ENCODE peak calls at places on chromosomes 5 and 9, in eight cellular contexts. One of them, this sample, is unnamed.

GRCh38 chr9:125649315-125649714 is 57.7 kb downstream of the MAPKAP1 start:
- DNase-seq in GM12878: no peak
- DNase-seq in left lung: no peak
- DNase-seq in GM06990: no peak
- DNase-seq in dorsolateral prefrontal cortex: no peak
- DNase-seq in HL-60: peak; percentile 74
- DNase-seq in esophagus squamous epithelium: no peak
- DNase-seq in upper lobe of right lung: no peak
- DNase-seq in this sample: no peak

GRCh38 chr9:110452227-110452801 is 114.7 kb upstream of the TXNDC8 start:
- DNase-seq in left lung: no peak
- DNase-seq in dorsolateral prefrontal cortex: no peak
- DNase-seq in esophagus squamous epithelium: no peak
- DNase-seq in upper lobe of right lung: no peak
- DNase-seq in GM06990: no peak
- DNase-seq in GM12878: no peak
- DNase-seq in HL-60: no peak
- DNase-seq in this sample: no peak

GRCh38 chr9:36134761-36135505 is 1.6 kb upstream of the GLIPR2 start:
- DNase-seq in HL-60: no peak
- DNase-seq in left lung: no peak
- DNase-seq in GM12878: no peak
- DNase-seq in GM06990: no peak
- DNase-seq in upper lobe of right lung: no peak
- DNase-seq in esophagus squamous epithelium: no peak
- DNase-seq in dorsolateral prefrontal cortex: no peak
- DNase-seq in this sample: no peak

GRCh38 chr5:135456238-135457099 is 4.3 kb upstream of the TIFAB start:
- DNase-seq in HL-60: no peak
- DNase-seq in left lung: no peak
- DNase-seq in upper lobe of right lung: peak; percentile 89
- DNase-seq in dorsolateral prefrontal cortex: peak; percentile 42
- DNase-seq in esophagus squamous epithelium: no peak
- DNase-seq in GM12878: peak; percentile 68
- DNase-seq in GM06990: no peak
- DNase-seq in this sample: no peak

GRCh38 chr5:141343242-141343952 is at the start of gene PCDHGA3:
- DNase-seq in HL-60: peak; percentile 9
- DNase-seq in left lung: no peak
- DNase-seq in esophagus squamous epithelium: no peak
- DNase-seq in GM06990: no peak
- DNase-seq in dorsolateral prefrontal cortex: no peak
- DNase-seq in GM12878: no peak
- DNase-seq in upper lobe of right lung: no peak
- DNase-seq in this sample: no peak

GRCh38 chr5:40570408-40571129 is 109.1 kb upstream of the PTGER4 start:
- DNase-seq in GM12878: peak; percentile 26
- DNase-seq in HL-60: no peak
- DNase-seq in upper lobe of right lung: no peak
- DNase-seq in left lung: no peak
- DNase-seq in esophagus squamous epithelium: no peak
- DNase-seq in GM06990: peak; percentile 39
- DNase-seq in dorsolateral prefrontal cortex: no peak
- DNase-seq in this sample: no peak

GRCh38 chr5:150034677-150035076 is 34.1 kb downstream of the HMGXB3 start:
- DNase-seq in dorsolateral prefrontal cortex: no peak
- DNase-seq in GM12878: no peak
- DNase-seq in GM06990: no peak
- DNase-seq in HL-60: no peak
- DNase-seq in left lung: no peak
- DNase-seq in esophagus squamous epithelium: no peak
- DNase-seq in upper lobe of right lung: no peak
- DNase-seq in this sample: no peak

GRCh38 chr5:2415678-2416077 is 335.8 kb downstream of the IRX2 start:
- DNase-seq in dorsolateral prefrontal cortex: no peak
- DNase-seq in esophagus squamous epithelium: no peak
- DNase-seq in upper lobe of right lung: no peak
- DNase-seq in HL-60: no peak
- DNase-seq in GM06990: no peak
- DNase-seq in left lung: no peak
- DNase-seq in GM12878: no peak
- DNase-seq in this sample: no peak

GRCh38 chr9:107136296-107136695 is 146.8 kb upstream of the RAD23B start:
- DNase-seq in HL-60: no peak
- DNase-seq in left lung: no peak
- DNase-seq in dorsolateral prefrontal cortex: no peak
- DNase-seq in GM06990: no peak
- DNase-seq in upper lobe of right lung: no peak
- DNase-seq in GM12878: no peak
- DNase-seq in esophagus squamous epithelium: no peak
- DNase-seq in this sample: no peak

GRCh38 chr5:137679195-137679594 is 56.7 kb downstream of the KLHL3 start:
- DNase-seq in esophagus squamous epithelium: no peak
- DNase-seq in HL-60: no peak
- DNase-seq in upper lobe of right lung: no peak
- DNase-seq in GM12878: no peak
- DNase-seq in GM06990: no peak
- DNase-seq in left lung: no peak
- DNase-seq in dorsolateral prefrontal cortex: no peak
- DNase-seq in this sample: no peak

GRCh38 chr9:136826703-136827582 is 15.3 kb upstream of the AJM1 start:
- DNase-seq in left lung: peak; percentile 53
- DNase-seq in upper lobe of right lung: no peak
- DNase-seq in dorsolateral prefrontal cortex: no peak
- DNase-seq in esophagus squamous epithelium: no peak
- DNase-seq in HL-60: no peak
- DNase-seq in GM06990: no peak
- DNase-seq in GM12878: no peak
- DNase-seq in this sample: no peak

GRCh38 chr5:76099756-76100155 is 16.6 kb downstream of the SV2C start:
- DNase-seq in esophagus squamous epithelium: no peak
- DNase-seq in dorsolateral prefrontal cortex: no peak
- DNase-seq in left lung: no peak
- DNase-seq in GM06990: no peak
- DNase-seq in HL-60: no peak
- DNase-seq in GM12878: no peak
- DNase-seq in upper lobe of right lung: no peak
- DNase-seq in this sample: no peak

GRCh38 chr5:156888520-156888919 is 38.4 kb downstream of the PPP1R2B start:
- DNase-seq in GM12878: peak; percentile 50
- DNase-seq in upper lobe of right lung: no peak
- DNase-seq in GM06990: no peak
- DNase-seq in esophagus squamous epithelium: no peak
- DNase-seq in HL-60: no peak
- DNase-seq in left lung: no peak
- DNase-seq in dorsolateral prefrontal cortex: no peak
- DNase-seq in this sample: no peak

GRCh38 chr5:128263357-128263756 is 179.8 kb downstream of the SLC12A2 start:
- DNase-seq in GM12878: no peak
- DNase-seq in HL-60: no peak
- DNase-seq in GM06990: no peak
- DNase-seq in left lung: no peak
- DNase-seq in dorsolateral prefrontal cortex: no peak
- DNase-seq in upper lobe of right lung: no peak
- DNase-seq in esophagus squamous epithelium: no peak
- DNase-seq in this sample: no peak

GRCh38 chr9:85599540-85600140 is 142.1 kb downstream of the AGTPBP1 start:
- DNase-seq in GM12878: no peak
- DNase-seq in upper lobe of right lung: no peak
- DNase-seq in GM06990: no peak
- DNase-seq in esophagus squamous epithelium: no peak
- DNase-seq in dorsolateral prefrontal cortex: no peak
- DNase-seq in left lung: no peak
- DNase-seq in HL-60: no peak
- DNase-seq in this sample: no peak

GRCh38 chr9:121557581-121558422 is 58.2 kb upstream of the GGTA1 start:
- DNase-seq in GM12878: peak; percentile 25
- DNase-seq in upper lobe of right lung: peak; percentile 76
- DNase-seq in left lung: no peak
- DNase-seq in HL-60: peak; percentile 91
- DNase-seq in esophagus squamous epithelium: no peak
- DNase-seq in dorsolateral prefrontal cortex: no peak
- DNase-seq in GM06990: peak; percentile 34
- DNase-seq in this sample: no peak

GRCh38 chr9:74760031-74760700 is 127.6 kb downstream of the TRPM6 start:
- DNase-seq in dorsolateral prefrontal cortex: no peak
- DNase-seq in esophagus squamous epithelium: no peak
- DNase-seq in left lung: no peak
- DNase-seq in HL-60: no peak
- DNase-seq in GM06990: no peak
- DNase-seq in upper lobe of right lung: no peak
- DNase-seq in GM12878: no peak
- DNase-seq in this sample: no peak

DNA sequence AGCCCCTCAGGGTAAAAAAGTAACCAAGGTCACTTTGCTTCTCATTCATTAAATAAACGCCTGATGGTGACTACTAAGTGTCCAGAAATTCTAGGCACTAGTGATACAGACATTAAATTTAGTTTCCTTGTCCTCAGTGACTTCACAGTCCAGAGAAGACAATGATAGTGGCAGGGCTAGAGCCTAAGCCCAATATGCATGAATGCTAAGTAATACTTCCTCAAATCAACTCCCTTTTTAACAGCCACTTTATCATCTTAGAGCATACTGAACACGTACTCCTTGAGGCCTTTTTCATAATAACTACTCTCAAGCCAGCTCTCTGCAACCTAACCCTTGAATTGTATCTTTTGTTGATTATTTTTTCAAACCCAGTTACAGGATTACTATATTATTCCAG is 74.1 kb downstream of the STX17 start:
- DNase-seq in upper lobe of right lung: no peak
- DNase-seq in HL-60: no peak
- DNase-seq in GM06990: no peak
- DNase-seq in left lung: no peak
- DNase-seq in esophagus squamous epithelium: no peak
- DNase-seq in GM12878: no peak
- DNase-seq in dorsolateral prefrontal cortex: no peak
- DNase-seq in this sample: no peak
- TF ChIP-seq CTCF in upper lobe of right lung: no peak
- TF ChIP-seq CTCF in HL-60: no peak
- TF ChIP-seq CTCF in GM06990: no peak
- TF ChIP-seq CTCF in left lung: no peak
- TF ChIP-seq CTCF in esophagus squamous epithelium: no peak
- TF ChIP-seq CTCF in GM12878: no peak
- TF ChIP-seq CTCF in dorsolateral prefrontal cortex: no peak
- TF ChIP-seq CTCF in this sample: no peak

DNA sequence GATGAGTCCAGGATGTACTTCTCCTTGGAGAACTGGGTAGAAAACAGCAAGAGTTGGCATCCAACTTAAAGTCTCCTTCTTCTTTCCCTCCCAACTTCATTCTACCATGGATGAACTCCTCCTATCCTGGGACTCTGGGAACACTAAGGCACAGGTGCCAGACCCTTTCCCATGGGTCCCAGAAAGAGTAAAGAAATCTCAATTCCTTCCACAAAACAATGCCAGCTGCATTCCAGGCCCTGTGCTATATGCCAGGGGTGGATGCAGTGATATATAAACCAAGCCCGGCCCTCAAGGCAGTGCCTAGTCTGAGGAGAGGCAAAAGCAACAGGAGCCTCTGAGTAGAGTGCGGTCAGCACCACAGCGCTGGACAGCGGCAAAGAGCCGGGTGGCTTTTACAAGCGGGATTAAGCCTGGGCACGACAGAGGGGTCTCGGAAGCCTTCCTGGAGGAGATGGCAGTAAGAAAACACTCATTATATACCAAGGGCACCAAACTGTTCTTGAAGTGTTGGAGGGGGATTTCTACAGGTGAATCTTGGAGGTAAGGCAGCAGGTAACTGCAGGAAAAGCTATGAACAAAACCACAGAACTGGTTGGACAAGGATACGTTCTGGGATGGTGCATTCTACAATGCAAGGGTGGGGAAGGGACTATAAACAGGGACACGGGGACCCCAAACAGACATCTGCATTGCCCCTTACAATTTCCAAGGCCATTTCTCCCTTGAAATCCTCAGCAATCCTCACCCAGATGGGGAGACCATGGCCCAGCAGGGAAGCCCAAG is 16.4 kb upstream of the TOR2A start:
- DNase-seq in esophagus squamous epithelium: no peak
- DNase-seq in GM12878: no peak
- DNase-seq in upper lobe of right lung: no peak
- DNase-seq in GM06990: no peak
- DNase-seq in HL-60: no peak
- DNase-seq in left lung: no peak
- DNase-seq in dorsolateral prefrontal cortex: no peak
- DNase-seq in this sample: no peak
- H3K27me3 ChIP-seq in esophagus squamous epithelium: peaks cover 15% of the 10 kb centered on the region
- H3K27me3 ChIP-seq in GM12878: no peaks in the 10 kb centered on the region
- H3K27me3 ChIP-seq in upper lobe of right lung: peaks cover 13% of the 10 kb centered on the region
- H3K27me3 ChIP-seq in GM06990: no peaks in the 10 kb centered on the region
- H3K27me3 ChIP-seq in HL-60: no peaks in the 10 kb centered on the region
- H3K27me3 ChIP-seq in left lung: peaks cover 35% of the 10 kb centered on the region
- H3K27me3 ChIP-seq in dorsolateral prefrontal cortex: no peaks in the 10 kb centered on the region
- H3K27me3 ChIP-seq in this sample: no peaks in the 10 kb centered on the region

GRCh38 chr9:127049044-127049443 is 73.4 kb downstream of the ANGPTL2 start:
- DNase-seq in dorsolateral prefrontal cortex: no peak
- DNase-seq in GM06990: peak; percentile 18
- DNase-seq in upper lobe of right lung: no peak
- DNase-seq in HL-60: peak; percentile 8
- DNase-seq in left lung: no peak
- DNase-seq in esophagus squamous epithelium: no peak
- DNase-seq in GM12878: peak; percentile 69
- DNase-seq in this sample: peak; percentile 13
- TF ChIP-seq CTCF in dorsolateral prefrontal cortex: no peak
- TF ChIP-seq CTCF in GM06990: no peak
- TF ChIP-seq CTCF in upper lobe of right lung: peak; percentile 40
- TF ChIP-seq CTCF in HL-60: no peak
- TF ChIP-seq CTCF in left lung: peak; percentile 19
- TF ChIP-seq CTCF in esophagus squamous epithelium: peak; percentile 72
- TF ChIP-seq CTCF in GM12878: peak; percentile 10
- TF ChIP-seq CTCF in this sample: no peak

GRCh38 chr5:532521-533242 is 8.4 kb upstream of the SLC9A3 start:
- DNase-seq in GM06990: no peak
- DNase-seq in left lung: peak; percentile 55
- DNase-seq in upper lobe of right lung: peak; percentile 53
- DNase-seq in dorsolateral prefrontal cortex: no peak
- DNase-seq in HL-60: no peak
- DNase-seq in GM12878: no peak
- DNase-seq in esophagus squamous epithelium: no peak
- DNase-seq in this sample: no peak

GRCh38 chr5:533243-534005 is 9.2 kb upstream of the SLC9A3 start:
- DNase-seq in left lung: peak; percentile 76
- DNase-seq in GM06990: no peak
- DNase-seq in upper lobe of right lung: peak; percentile 53
- DNase-seq in dorsolateral prefrontal cortex: no peak
- DNase-seq in esophagus squamous epithelium: no peak
- DNase-seq in GM12878: no peak
- DNase-seq in HL-60: no peak
- DNase-seq in this sample: no peak

GRCh38 chr5:535781-536698 is 11.8 kb upstream of the SLC9A3 start:
- DNase-seq in GM12878: no peak
- DNase-seq in HL-60: no peak
- DNase-seq in dorsolateral prefrontal cortex: no peak
- DNase-seq in left lung: peak; percentile 37
- DNase-seq in GM06990: no peak
- DNase-seq in upper lobe of right lung: peak; percentile 48
- DNase-seq in esophagus squamous epithelium: no peak
- DNase-seq in this sample: no peak

GRCh38 chr5:534743-535671 is 10.8 kb upstream of the SLC9A3 start:
- DNase-seq in GM06990: no peak
- DNase-seq in dorsolateral prefrontal cortex: no peak
- DNase-seq in upper lobe of right lung: peak; percentile 60
- DNase-seq in esophagus squamous epithelium: no peak
- DNase-seq in GM12878: no peak
- DNase-seq in HL-60: no peak
- DNase-seq in left lung: peak; percentile 70
- DNase-seq in this sample: no peak

GRCh38 chr5:534006-534742 is 9.9 kb upstream of the SLC9A3 start:
- DNase-seq in dorsolateral prefrontal cortex: no peak
- DNase-seq in left lung: peak; percentile 80
- DNase-seq in upper lobe of right lung: peak; percentile 64
- DNase-seq in esophagus squamous epithelium: no peak
- DNase-seq in GM06990: no peak
- DNase-seq in HL-60: no peak
- DNase-seq in GM12878: no peak
- DNase-seq in this sample: no peak
- H3K27me3 ChIP-seq in dorsolateral prefrontal cortex: peaks cover 10% of the 10 kb centered on the region
- H3K27me3 ChIP-seq in left lung: peaks cover 93% of the 10 kb centered on the region
- H3K27me3 ChIP-seq in upper lobe of right lung: peaks cover 71% of the 10 kb centered on the region
- H3K27me3 ChIP-seq in esophagus squamous epithelium: peaks cover 4% of the 10 kb centered on the region
- H3K27me3 ChIP-seq in GM06990: no peaks in the 10 kb centered on the region
- H3K27me3 ChIP-seq in HL-60: peaks cover 22% of the 10 kb centered on the region
- H3K27me3 ChIP-seq in GM12878: peaks cover 8% of the 10 kb centered on the region
- H3K27me3 ChIP-seq in this sample: peaks cover 4% of the 10 kb centered on the region

This sample was measured in CD8-positive, alpha-beta T cell.